ENCODE peak calls at places on chromosomes 11 and 22, in four cellular contexts. One of them, this sample, is unnamed.

GRCh38 chr11:62449451-62449851 is 30.6 kb downstream of the SCGB1A1 start:
- DNase-seq in H1: no peak
- DNase-seq in IMR-90: no peak
- DNase-seq in H9: no peak
- DNase-seq in this sample: no peak

GRCh38 chr11:29530961-29531360 is 485.9 kb downstream of the KCNA4 start:
- DNase-seq in H9: no peak
- DNase-seq in H1: no peak
- DNase-seq in IMR-90: no peak
- DNase-seq in this sample: no peak

GRCh38 chr11:126134461-126135155 is 71.9 kb upstream of the CDON start:
- DNase-seq in H9: no peak
- DNase-seq in IMR-90: no peak
- DNase-seq in H1: no peak
- DNase-seq in this sample: no peak

GRCh38 chr11:78290293-78291176 is 101.8 kb downstream of the USP35 start:
- DNase-seq in IMR-90: peak
- DNase-seq in H9: no peak
- DNase-seq in H1: no peak
- DNase-seq in this sample: no peak

GRCh38 chr11:64881476-64881875 is 3.1 kb upstream of the EHD1 start:
- DNase-seq in H1: no peak
- DNase-seq in H9: no peak
- DNase-seq in IMR-90: no peak
- DNase-seq in this sample: no peak

GRCh38 chr11:2272241-2272945 is 2.0 kb upstream of the ASCL2 start:
- DNase-seq in IMR-90: no peak
- DNase-seq in H1: no peak
- DNase-seq in H9: no peak
- DNase-seq in this sample: no peak

GRCh38 chr11:90587896-90588295 is 365.0 kb upstream of the CHORDC1 start:
- DNase-seq in H1: no peak
- DNase-seq in IMR-90: no peak
- DNase-seq in H9: no peak
- DNase-seq in this sample: no peak

GRCh38 chr11:60589611-60590010 is 74.4 kb downstream of the MS4A13 start:
- DNase-seq in IMR-90: no peak
- DNase-seq in H9: no peak
- DNase-seq in H1: no peak
- DNase-seq in this sample: peak

GRCh38 chr11:43504316-43504950 is 145.7 kb downstream of the TTC17 start:
- DNase-seq in H9: peak
- DNase-seq in IMR-90: peak
- DNase-seq in H1: peak
- DNase-seq in this sample: peak

DNA sequence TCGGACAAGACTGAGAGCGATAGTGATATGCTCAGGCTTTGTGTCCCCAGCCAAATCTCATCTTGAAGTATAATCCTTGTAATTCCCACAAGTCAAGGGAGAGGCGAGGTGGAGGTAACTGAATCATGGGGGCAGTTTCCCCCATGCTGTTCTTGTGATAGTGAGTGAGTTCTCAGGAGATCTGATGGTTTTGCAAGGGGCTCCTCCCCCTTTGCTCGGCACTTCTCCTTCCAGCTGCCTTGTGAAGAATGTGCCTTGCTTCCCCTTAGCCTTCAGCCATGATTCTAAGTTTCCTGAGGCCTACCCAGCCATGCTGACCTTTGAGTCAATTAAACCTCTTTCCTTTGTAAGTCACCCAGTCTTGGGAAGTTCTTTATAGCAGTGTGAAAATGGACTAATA is 7.5 kb upstream of the FOLR2 start:
- DNase-seq in H1: no peak
- DNase-seq in IMR-90: no peak
- DNase-seq in H9: no peak
- DNase-seq in this sample: peak
- H4K5ac ChIP-seq in H1: no peak
- H4K5ac ChIP-seq in IMR-90: no peak
- H4K5ac ChIP-seq in H9: no peak
- H4K5ac ChIP-seq in this sample: no peak

GRCh38 chr11:12439615-12440014 is 62.2 kb downstream of the PARVA start:
- DNase-seq in H9: peak
- DNase-seq in H1: no peak
- DNase-seq in IMR-90: no peak
- DNase-seq in this sample: peak

GRCh38 chr11:12444601-12445000 is 67.2 kb downstream of the PARVA start:
- DNase-seq in H9: no peak
- DNase-seq in IMR-90: no peak
- DNase-seq in H1: no peak
- DNase-seq in this sample: no peak

GRCh38 chr11:12440565-12440964 is 63.2 kb downstream of the PARVA start:
- DNase-seq in H9: no peak
- DNase-seq in IMR-90: no peak
- DNase-seq in H1: no peak
- DNase-seq in this sample: no peak

GRCh38 chr11:12445001-12445400 is 67.6 kb downstream of the PARVA start:
- DNase-seq in IMR-90: no peak
- DNase-seq in H9: no peak
- DNase-seq in H1: no peak
- DNase-seq in this sample: no peak

DNA sequence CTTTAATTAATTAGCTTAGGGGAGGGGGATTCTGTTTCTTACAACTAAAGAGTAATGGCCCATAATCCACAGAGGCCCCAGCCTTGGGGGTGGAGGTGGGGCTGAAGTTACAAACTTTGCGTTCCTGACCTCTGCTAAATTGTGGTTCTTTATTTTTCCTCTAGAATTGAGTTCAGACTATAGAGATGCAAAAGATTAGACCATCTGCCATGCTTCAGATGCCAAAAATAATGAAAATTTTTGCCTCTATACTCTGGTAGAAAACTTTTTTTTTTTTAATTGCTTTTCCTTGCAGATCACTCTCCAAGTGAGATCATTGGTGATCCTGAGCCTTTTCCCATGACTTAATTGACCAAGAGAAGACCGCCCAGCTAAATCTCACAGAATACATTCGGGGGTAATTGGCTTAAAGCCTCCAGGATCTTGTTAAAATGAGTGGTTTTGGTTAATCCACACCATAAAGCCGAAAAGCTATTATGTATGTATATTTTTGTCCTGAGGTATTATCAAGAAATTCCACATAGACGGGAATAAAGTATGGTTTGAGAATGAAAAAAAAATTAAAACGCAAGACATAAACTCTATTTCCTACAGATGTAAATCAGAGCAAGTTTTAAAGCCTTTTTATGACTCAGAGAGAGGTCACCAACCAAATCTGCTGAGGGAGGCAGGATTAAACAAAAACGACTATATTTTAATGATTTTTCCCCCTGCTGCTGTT is 63.9 kb downstream of the PARVA start:
- DNase-seq in H9: no peak
- DNase-seq in H1: no peak
- DNase-seq in IMR-90: peak
- DNase-seq in this sample: no peak
- H4K5ac ChIP-seq in H9: no peak
- H4K5ac ChIP-seq in H1: no peak
- H4K5ac ChIP-seq in IMR-90: no peak
- H4K5ac ChIP-seq in this sample: no peak

DNA sequence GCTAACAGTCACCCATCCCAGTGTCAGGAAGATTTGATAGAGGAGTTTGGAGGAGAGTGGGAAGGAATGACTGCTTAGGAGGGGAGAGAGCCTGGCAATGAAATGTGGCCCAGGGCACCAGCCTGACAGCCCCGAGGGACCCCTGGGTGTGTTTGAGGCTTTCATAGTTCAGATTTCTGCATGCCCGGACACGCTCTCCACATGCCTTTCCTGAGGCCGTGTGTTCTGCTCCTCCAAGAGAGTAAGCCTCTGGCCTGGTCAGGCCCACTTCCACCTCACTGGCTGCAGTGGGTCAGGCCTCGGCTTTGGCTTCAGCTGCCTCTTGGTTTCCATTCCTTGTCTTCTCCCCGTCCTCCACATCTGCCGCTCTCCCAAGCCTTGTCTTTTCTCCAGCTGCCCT is 78.4 kb downstream of the C22orf31 start:
- DNase-seq in H1: no peak
- DNase-seq in IMR-90: no peak
- DNase-seq in H9: no peak
- DNase-seq in this sample: no peak
- H4K5ac ChIP-seq in H1: peak
- H4K5ac ChIP-seq in IMR-90: no peak
- H4K5ac ChIP-seq in H9: no peak
- H4K5ac ChIP-seq in this sample: no peak

GRCh38 chr11:36360318-36360717 is 64.2 kb downstream of the PRR5L start:
- DNase-seq in H1: no peak
- DNase-seq in IMR-90: no peak
- DNase-seq in H9: no peak
- DNase-seq in this sample: no peak

GRCh38 chr11:36362902-36363301 is 66.8 kb downstream of the PRR5L start:
- DNase-seq in IMR-90: peak
- DNase-seq in H9: no peak
- DNase-seq in H1: no peak
- DNase-seq in this sample: peak

GRCh38 chr11:36361901-36362391 is 65.9 kb downstream of the PRR5L start:
- DNase-seq in H1: peak
- DNase-seq in IMR-90: peak
- DNase-seq in H9: peak
- DNase-seq in this sample: peak

GRCh38 chr11:36361472-36361871 is 65.4 kb downstream of the PRR5L start:
- DNase-seq in IMR-90: no peak
- DNase-seq in H1: no peak
- DNase-seq in H9: no peak
- DNase-seq in this sample: no peak

DNA sequence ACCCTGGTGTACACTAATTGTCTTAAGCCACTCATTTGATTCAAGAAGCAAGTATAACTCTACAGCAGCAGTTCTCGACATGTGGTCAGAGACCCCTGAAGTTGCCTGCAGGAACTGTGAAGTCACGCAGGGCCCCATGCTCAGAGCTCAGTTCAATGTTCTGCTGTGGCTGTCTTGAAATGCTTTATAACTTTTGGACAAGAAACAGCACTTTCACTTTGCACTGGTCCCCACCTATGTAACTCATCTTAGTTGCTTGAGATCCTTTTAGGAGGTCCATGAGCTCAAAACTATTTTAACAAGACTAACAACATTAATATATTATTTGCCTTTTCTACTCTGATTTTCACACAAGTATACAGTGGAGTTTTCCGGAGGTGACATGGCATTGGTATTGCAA is 64.7 kb downstream of the PRR5L start:
- DNase-seq in H1: no peak
- DNase-seq in H9: no peak
- DNase-seq in IMR-90: no peak
- DNase-seq in this sample: no peak
- H4K5ac ChIP-seq in H1: no peak
- H4K5ac ChIP-seq in H9: no peak
- H4K5ac ChIP-seq in IMR-90: no peak
- H4K5ac ChIP-seq in this sample: no peak

DNA sequence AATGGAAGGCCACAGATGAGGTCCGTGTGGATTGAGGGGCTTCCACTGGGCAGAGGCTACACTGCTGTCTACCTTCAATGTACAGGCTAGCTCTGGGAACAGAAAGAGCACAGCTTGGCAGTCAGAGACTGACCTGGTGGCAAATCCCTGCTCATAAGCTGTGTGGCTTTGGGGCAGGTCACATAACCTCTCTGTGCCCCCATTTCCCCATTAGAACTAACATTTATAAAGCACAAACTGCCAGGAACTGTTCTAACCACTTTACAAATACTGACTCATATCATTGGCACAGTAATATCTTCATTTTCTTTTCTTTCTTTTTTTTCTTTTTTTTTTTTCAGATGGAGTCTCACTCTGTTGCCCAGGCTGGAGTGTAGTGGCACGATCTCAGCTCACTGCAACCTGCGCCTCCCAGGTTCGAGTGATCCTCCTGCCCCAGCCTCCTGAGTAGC is 3.1 kb downstream of the FOSL1 start:
- DNase-seq in IMR-90: no peak
- DNase-seq in H9: no peak
- DNase-seq in H1: no peak
- DNase-seq in this sample: no peak
- H4K5ac ChIP-seq in IMR-90: peak
- H4K5ac ChIP-seq in H9: no peak
- H4K5ac ChIP-seq in H1: no peak
- H4K5ac ChIP-seq in this sample: no peak

GRCh38 chr22:33931406-33931805 is 11.1 kb upstream of the LARGE1 start:
- DNase-seq in H1: no peak
- DNase-seq in H9: no peak
- DNase-seq in IMR-90: no peak
- DNase-seq in this sample: peak
- H4K5ac ChIP-seq in H1: no peak
- H4K5ac ChIP-seq in H9: no peak
- H4K5ac ChIP-seq in IMR-90: no peak
- H4K5ac ChIP-seq in this sample: no peak

GRCh38 chr11:104067534-104067933 is 31.1 kb downstream of the DDI1 start:
- DNase-seq in H9: no peak
- DNase-seq in IMR-90: no peak
- DNase-seq in H1: no peak
- DNase-seq in this sample: no peak
- H4K5ac ChIP-seq in H9: no peak
- H4K5ac ChIP-seq in IMR-90: no peak
- H4K5ac ChIP-seq in H1: no peak
- H4K5ac ChIP-seq in this sample: no peak

GRCh38 chr11:9858822-9859221 is 194.9 kb downstream of the SWAP70 start:
- DNase-seq in IMR-90: peak
- DNase-seq in H9: no peak
- DNase-seq in H1: no peak
- DNase-seq in this sample: peak
- H4K5ac ChIP-seq in IMR-90: peak
- H4K5ac ChIP-seq in H9: no peak
- H4K5ac ChIP-seq in H1: no peak
- H4K5ac ChIP-seq in this sample: no peak